ENCODE peak calls at places on chromosomes 3 and 15, in eight cellular contexts. One of them, this sample, is unnamed.

GRCh38 chr3:8441969-8442559 is 59.6 kb upstream of the LMCD1 start:
- DNase-seq in WTC11: peak
- DNase-seq in NCI-H345: peak
- DNase-seq in Ammon's horn: peak
- DNase-seq in fibroblast of the aortic adventitia: peak
- DNase-seq in left cardiac atrium: no peak
- DNase-seq in NCI-H1436: no peak
- DNase-seq in NCI-H1105 treated with DMSO at 0.1 percent for 48 hours: peak
- DNase-seq in this sample: no peak

GRCh38 chr15:35545316-35545824 is 595 bp downstream of the DPH6 start:
- DNase-seq in NCI-H1105 treated with DMSO at 0.1 percent for 48 hours: no peak
- DNase-seq in NCI-H345: no peak
- DNase-seq in NCI-H1436: no peak
- DNase-seq in WTC11: no peak
- DNase-seq in Ammon's horn: peak
- DNase-seq in left cardiac atrium: peak
- DNase-seq in fibroblast of the aortic adventitia: peak
- DNase-seq in this sample: no peak

GRCh38 chr15:26024241-26024640 is 161.1 kb upstream of the ATP10A start:
- DNase-seq in left cardiac atrium: no peak
- DNase-seq in NCI-H1105 treated with DMSO at 0.1 percent for 48 hours: no peak
- DNase-seq in fibroblast of the aortic adventitia: no peak
- DNase-seq in NCI-H1436: no peak
- DNase-seq in WTC11: no peak
- DNase-seq in Ammon's horn: no peak
- DNase-seq in NCI-H345: no peak
- DNase-seq in this sample: no peak

GRCh38 chr3:24088782-24089181 is 143.7 kb downstream of the NR1D2 start:
- DNase-seq in Ammon's horn: no peak
- DNase-seq in WTC11: no peak
- DNase-seq in NCI-H345: no peak
- DNase-seq in NCI-H1105 treated with DMSO at 0.1 percent for 48 hours: no peak
- DNase-seq in left cardiac atrium: no peak
- DNase-seq in fibroblast of the aortic adventitia: peak
- DNase-seq in NCI-H1436: no peak
- DNase-seq in this sample: no peak

GRCh38 chr15:53974813-53975212 is 3.4 kb upstream of the UNC13C start:
- DNase-seq in NCI-H345: no peak
- DNase-seq in left cardiac atrium: no peak
- DNase-seq in Ammon's horn: no peak
- DNase-seq in NCI-H1105 treated with DMSO at 0.1 percent for 48 hours: no peak
- DNase-seq in WTC11: no peak
- DNase-seq in NCI-H1436: no peak
- DNase-seq in fibroblast of the aortic adventitia: no peak
- DNase-seq in this sample: no peak

GRCh38 chr15:77797270-77797669 is 164.6 kb upstream of the LINGO1 start:
- DNase-seq in NCI-H345: peak
- DNase-seq in fibroblast of the aortic adventitia: no peak
- DNase-seq in Ammon's horn: no peak
- DNase-seq in WTC11: no peak
- DNase-seq in NCI-H1105 treated with DMSO at 0.1 percent for 48 hours: no peak
- DNase-seq in NCI-H1436: no peak
- DNase-seq in left cardiac atrium: no peak
- DNase-seq in this sample: peak

GRCh38 chr3:14524311-14524711 is 15.8 kb downstream of the GRIP2 start:
- DNase-seq in left cardiac atrium: peak
- DNase-seq in fibroblast of the aortic adventitia: no peak
- DNase-seq in NCI-H1105 treated with DMSO at 0.1 percent for 48 hours: no peak
- DNase-seq in NCI-H1436: no peak
- DNase-seq in Ammon's horn: no peak
- DNase-seq in WTC11: no peak
- DNase-seq in NCI-H345: no peak
- DNase-seq in this sample: no peak

GRCh38 chr3:16377847-16378302 is 112.9 kb downstream of the OXNAD1 start:
- DNase-seq in NCI-H345: no peak
- DNase-seq in NCI-H1105 treated with DMSO at 0.1 percent for 48 hours: no peak
- DNase-seq in NCI-H1436: no peak
- DNase-seq in fibroblast of the aortic adventitia: no peak
- DNase-seq in WTC11: no peak
- DNase-seq in Ammon's horn: no peak
- DNase-seq in left cardiac atrium: no peak
- DNase-seq in this sample: no peak

GRCh38 chr3:132008841-132009638 is 25.8 kb downstream of the CPNE4 start:
- DNase-seq in left cardiac atrium: no peak
- DNase-seq in NCI-H1436: peak
- DNase-seq in fibroblast of the aortic adventitia: no peak
- DNase-seq in NCI-H1105 treated with DMSO at 0.1 percent for 48 hours: peak
- DNase-seq in Ammon's horn: no peak
- DNase-seq in NCI-H345: peak
- DNase-seq in WTC11: no peak
- DNase-seq in this sample: no peak

GRCh38 chr15:36365963-36366362 is 213.5 kb upstream of the CDIN1 start:
- DNase-seq in NCI-H1436: no peak
- DNase-seq in fibroblast of the aortic adventitia: no peak
- DNase-seq in WTC11: no peak
- DNase-seq in Ammon's horn: no peak
- DNase-seq in NCI-H1105 treated with DMSO at 0.1 percent for 48 hours: no peak
- DNase-seq in NCI-H345: no peak
- DNase-seq in left cardiac atrium: no peak
- DNase-seq in this sample: no peak

GRCh38 chr3:138042043-138042442 is 32.1 kb downstream of the CLDN18 start:
- DNase-seq in left cardiac atrium: no peak
- DNase-seq in Ammon's horn: no peak
- DNase-seq in WTC11: no peak
- DNase-seq in fibroblast of the aortic adventitia: peak
- DNase-seq in NCI-H345: no peak
- DNase-seq in NCI-H1105 treated with DMSO at 0.1 percent for 48 hours: no peak
- DNase-seq in NCI-H1436: no peak
- DNase-seq in this sample: no peak

GRCh38 chr3:194575484-194576210 is 57.6 kb downstream of the TMEM44 start:
- DNase-seq in Ammon's horn: no peak
- DNase-seq in WTC11: peak
- DNase-seq in NCI-H345: no peak
- DNase-seq in fibroblast of the aortic adventitia: peak
- DNase-seq in NCI-H1105 treated with DMSO at 0.1 percent for 48 hours: no peak
- DNase-seq in NCI-H1436: no peak
- DNase-seq in left cardiac atrium: peak
- DNase-seq in this sample: no peak

GRCh38 chr15:60093273-60094067 is 89.4 kb downstream of the FOXB1 start:
- DNase-seq in left cardiac atrium: no peak
- DNase-seq in NCI-H1105 treated with DMSO at 0.1 percent for 48 hours: peak
- DNase-seq in WTC11: no peak
- DNase-seq in fibroblast of the aortic adventitia: no peak
- DNase-seq in NCI-H1436: no peak
- DNase-seq in NCI-H345: no peak
- DNase-seq in Ammon's horn: peak
- DNase-seq in this sample: no peak

GRCh38 chr3:38662544-38662943 is 13.1 kb upstream of the SCN5A start:
- DNase-seq in WTC11: peak
- DNase-seq in left cardiac atrium: no peak
- DNase-seq in NCI-H1436: no peak
- DNase-seq in NCI-H1105 treated with DMSO at 0.1 percent for 48 hours: peak
- DNase-seq in fibroblast of the aortic adventitia: peak
- DNase-seq in Ammon's horn: no peak
- DNase-seq in NCI-H345: no peak
- DNase-seq in this sample: no peak

GRCh38 chr3:101848326-101848725 is 988 bp upstream of the NFKBIZ start:
- DNase-seq in left cardiac atrium: no peak
- DNase-seq in NCI-H1436: no peak
- DNase-seq in NCI-H1105 treated with DMSO at 0.1 percent for 48 hours: no peak
- DNase-seq in Ammon's horn: no peak
- DNase-seq in fibroblast of the aortic adventitia: no peak
- DNase-seq in NCI-H345: no peak
- DNase-seq in WTC11: no peak
- DNase-seq in this sample: no peak

GRCh38 chr15:78319588-78319987 is 20.2 kb upstream of the SKIC8 start:
- DNase-seq in NCI-H1436: no peak
- DNase-seq in Ammon's horn: no peak
- DNase-seq in NCI-H345: no peak
- DNase-seq in WTC11: no peak
- DNase-seq in fibroblast of the aortic adventitia: no peak
- DNase-seq in NCI-H1105 treated with DMSO at 0.1 percent for 48 hours: no peak
- DNase-seq in left cardiac atrium: no peak
- DNase-seq in this sample: no peak

GRCh38 chr3:186193534-186194450 is 84.9 kb upstream of the ETV5 start:
- DNase-seq in left cardiac atrium: peak
- DNase-seq in NCI-H1436: no peak
- DNase-seq in NCI-H345: no peak
- DNase-seq in WTC11: peak
- DNase-seq in fibroblast of the aortic adventitia: no peak
- DNase-seq in NCI-H1105 treated with DMSO at 0.1 percent for 48 hours: peak
- DNase-seq in Ammon's horn: no peak
- DNase-seq in this sample: no peak

GRCh38 chr3:111989061-111989678 is 9.6 kb upstream of the TAGLN3 start:
- DNase-seq in NCI-H345: peak
- DNase-seq in Ammon's horn: peak
- DNase-seq in left cardiac atrium: no peak
- DNase-seq in NCI-H1105 treated with DMSO at 0.1 percent for 48 hours: peak
- DNase-seq in fibroblast of the aortic adventitia: peak
- DNase-seq in NCI-H1436: peak
- DNase-seq in WTC11: no peak
- DNase-seq in this sample: peak

GRCh38 chr15:66007663-66008262 is 138.5 kb downstream of the RAB11A start:
- DNase-seq in left cardiac atrium: no peak
- DNase-seq in WTC11: peak
- DNase-seq in Ammon's horn: no peak
- DNase-seq in fibroblast of the aortic adventitia: no peak
- DNase-seq in NCI-H1105 treated with DMSO at 0.1 percent for 48 hours: no peak
- DNase-seq in NCI-H1436: no peak
- DNase-seq in NCI-H345: no peak
- DNase-seq in this sample: no peak

This sample was measured in NCI-H1092.